ENCODE peak calls at places on chromosomes 6 and 20, in seven cellular contexts. G, F, W, H, L, B and X are unnamed samples.

GRCh38 chr6:73566954-73567591 is 46.2 kb upstream of the EEF1A1 start:
- DNase-seq in G (peak), L (peak), H (no peak), B (no peak), F (peak), W (peak), X (peak)

GRCh38 chr6:108565091-108565766 is 4.5 kb downstream of the FOXO3 start:
- DNase-seq in G (no peak), H (no peak), L (no peak), B (no peak), W (no peak), F (peak), X (peak)

GRCh38 chr20:48794360-48794759 is 33.4 kb downstream of the PREX1 start:
- DNase-seq in W (no peak), G (no peak), L (no peak), H (no peak), F (no peak), B (no peak), X (no peak)

GRCh38 chr20:52923123-52923543 is 49.0 kb upstream of the TSHZ2 start:
- DNase-seq in G (no peak), H (no peak), W (no peak), F (no peak), B (no peak), L (no peak), X (no peak)

GRCh38 chr6:41571066-41571780 is 25.0 kb downstream of the FOXP4 start:
- DNase-seq in H (no peak), B (no peak), W (no peak), F (no peak), G (peak), L (no peak), X (no peak)

GRCh38 chr20:3084283-3084985 is at the start of gene AVP:
- DNase-seq in L (no peak), W (no peak), F (no peak), H (no peak), G (no peak), B (no peak), X (no peak)

GRCh38 chr6:149935668-149936067 is 6.1 kb upstream of the ULBP2 start:
- DNase-seq in G (no peak), B (no peak), L (no peak), H (no peak), W (no peak), F (no peak), X (no peak)

GRCh38 chr6:92840246-92840930 is 579.0 kb downstream of the EPHA7 start:
- DNase-seq in G (no peak), H (no peak), L (no peak), B (no peak), W (no peak), F (no peak), X (no peak)

GRCh38 chr6:17845598-17845997 is 138.9 kb upstream of the NUP153 start:
- DNase-seq in W (no peak), F (no peak), G (no peak), L (no peak), H (no peak), B (no peak), X (no peak)

GRCh38 chr6:38638941-38639497 is 710 bp downstream of the BTBD9 start:
- DNase-seq in W (peak), F (peak), G (no peak), B (peak), L (peak), H (no peak), X (no peak)

GRCh38 chr6:11120273-11121005 is 8.9 kb upstream of the ERVFRD-1 start:
- DNase-seq in H (no peak), B (no peak), L (no peak), W (no peak), F (peak), G (no peak), X (peak)

GRCh38 chr6:83633609-83634008 is 75.3 kb downstream of the SNAP91 start:
- DNase-seq in W (no peak), G (no peak), L (no peak), B (no peak), F (no peak), H (no peak), X (no peak)

GRCh38 chr6:32906539-32906938 is 34.3 kb downstream of the HLA-DMB start:
- DNase-seq in F (no peak), L (no peak), B (no peak), H (no peak), W (no peak), G (no peak), X (no peak)

GRCh38 chr20:51500936-51501335 is 41.6 kb downstream of the NFATC2 start:
- DNase-seq in G (no peak), L (no peak), H (no peak), B (no peak), F (no peak), W (no peak), X (no peak)

GRCh38 chr6:169240591-169241390 is 12.9 kb downstream of the THBS2 start:
- DNase-seq in W (no peak), B (peak), F (no peak), H (peak), G (peak), L (no peak), X (no peak)

GRCh38 chr6:144722214-144722737 is 437.1 kb downstream of the UTRN start:
- DNase-seq in H (no peak), G (no peak), B (no peak), L (no peak), W (no peak), F (no peak), X (no peak)

DNA sequence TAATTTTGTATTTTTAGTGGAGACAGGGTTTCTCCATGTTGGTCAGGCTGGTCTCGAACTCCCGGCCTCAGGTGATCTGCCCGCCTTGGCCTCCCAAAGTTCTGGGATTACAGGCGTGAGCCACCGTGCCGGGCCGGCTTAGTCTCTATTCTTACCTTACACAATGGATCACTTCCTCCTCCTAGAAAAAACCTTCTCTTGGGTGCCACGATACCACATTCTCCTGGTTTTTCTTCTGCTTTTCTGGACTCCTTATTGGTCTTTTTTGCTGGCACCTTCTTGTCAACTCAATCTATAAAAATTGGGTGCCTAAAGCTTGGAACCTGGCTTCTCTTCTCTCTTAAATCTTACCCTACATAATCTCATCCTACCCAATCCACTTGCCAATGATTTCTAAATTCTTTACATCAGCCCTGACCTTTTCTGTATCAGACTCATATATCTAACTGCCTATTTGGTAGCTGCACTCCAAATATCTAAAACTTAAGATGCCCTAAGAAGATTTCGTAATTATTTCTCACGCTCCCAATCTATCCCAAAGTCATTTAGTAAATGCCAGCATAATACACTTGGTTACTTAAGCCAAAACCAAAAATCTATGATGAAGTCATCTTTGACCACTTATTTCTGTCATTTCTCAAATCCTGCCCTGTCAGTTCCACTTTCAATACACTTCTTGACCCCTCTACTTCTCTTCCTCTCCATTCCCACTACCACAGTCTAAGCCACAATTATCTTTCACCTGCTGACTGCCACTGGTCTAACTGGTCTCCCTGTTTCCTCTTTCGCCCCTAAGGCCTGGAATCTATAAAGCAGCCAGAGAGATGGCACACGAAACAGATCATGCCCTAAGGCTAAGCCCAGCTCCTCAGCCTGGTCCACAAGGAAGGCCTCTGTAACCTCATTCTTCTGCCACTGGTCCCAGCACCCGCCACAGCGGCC is 43.2 kb downstream of the ELMO2 start:
- DNase-seq in W (no peak), L (no peak), F (no peak), B (no peak), G (no peak), H (no peak), X (no peak)
- TF ChIP-seq POLR2A in W (no peak), L (no peak), F (no peak), B (no peak), G (peak), H (no peak), X (no peak)

GRCh38 chr6:119226089-119226488 is 123.5 kb downstream of the MAN1A1 start:
- DNase-seq in G (no peak), B (no peak), L (no peak), F (no peak), H (no peak), W (no peak), X (no peak)
- TF ChIP-seq POLR2A in G (no peak), B (no peak), L (no peak), F (no peak), H (no peak), W (no peak), X (no peak)

GRCh38 chr6:135182993-135183531 is 2.0 kb downstream of the MYB start:
- DNase-seq in F (no peak), G (no peak), W (peak), L (no peak), H (peak), B (no peak), X (no peak)
- TF ChIP-seq POLR2A in F (no peak), G (no peak), W (no peak), L (no peak), H (no peak), B (no peak), X (no peak)

GRCh38 chr20:47501483-47502270 is at the start of gene NCOA3:
- DNase-seq in G (peak), L (peak), B (peak), H (peak), W (peak), F (peak), X (peak)
- TF ChIP-seq POLR2A in G (peak), L (peak), B (peak), H (peak), W (peak), F (peak), X (peak)

GRCh38 chr20:9353180-9353915 is 161.0 kb upstream of the LAMP5 start:
- DNase-seq in F (no peak), G (no peak), B (no peak), L (no peak), H (no peak), W (no peak), X (no peak)
- TF ChIP-seq POLR2A in F (no peak), G (no peak), B (no peak), L (no peak), H (no peak), W (no peak), X (no peak)

DNA sequence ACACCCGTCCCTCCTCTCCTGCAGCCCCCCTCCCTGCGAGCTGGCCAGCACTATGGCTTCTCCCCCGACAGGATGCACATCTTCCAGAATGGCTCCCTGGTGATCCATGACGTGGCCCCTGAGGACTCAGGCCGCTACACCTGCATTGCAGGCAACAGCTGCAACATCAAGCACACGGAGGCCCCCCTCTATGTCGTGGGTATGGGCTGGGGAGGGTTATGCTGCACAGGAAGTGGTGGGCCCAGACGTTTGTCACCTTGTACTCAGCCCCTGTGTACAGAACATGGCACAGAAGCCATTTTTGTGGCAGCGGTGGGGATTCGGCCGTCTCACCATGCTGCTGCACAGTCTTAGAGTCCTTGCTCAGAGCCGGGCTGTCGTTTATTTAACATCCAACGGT is 29.0 kb upstream of the SRF start:
- DNase-seq in W (no peak), B (no peak), F (no peak), H (no peak), G (no peak), L (no peak), X (no peak)
- TF ChIP-seq POLR2A in W (no peak), B (no peak), F (no peak), H (no peak), G (no peak), L (no peak), X (no peak)

DNA sequence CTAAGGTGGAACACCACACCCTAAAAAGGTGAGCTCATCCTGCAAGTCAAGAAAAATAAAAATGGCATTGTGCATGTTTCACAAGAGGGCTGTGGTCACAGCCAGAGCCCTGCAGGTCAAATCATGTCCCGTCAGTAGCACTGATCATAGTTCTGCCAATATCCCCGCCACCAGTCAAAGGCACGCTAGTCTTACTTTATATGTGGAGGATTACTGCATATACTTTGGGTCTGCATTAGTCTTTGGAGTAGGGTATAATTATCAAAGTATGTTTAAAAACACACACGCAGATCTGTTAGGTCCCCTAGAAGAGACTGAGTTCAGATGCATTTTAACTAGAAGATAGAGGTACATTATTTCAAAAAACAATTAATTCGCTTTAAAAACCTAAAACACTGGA is 1.8 kb downstream of the PERP start:
- DNase-seq in G (no peak), F (no peak), L (peak), B (peak), H (peak), W (peak), X (no peak)
- TF ChIP-seq POLR2A in G (no peak), F (no peak), L (no peak), B (no peak), H (peak), W (peak), X (no peak)

GRCh38 chr20:58077282-58077681 is 151.2 kb downstream of the ANKRD60 start:
- DNase-seq in L (no peak), H (no peak), G (no peak), B (no peak), F (no peak), W (no peak), X (no peak)
- TF ChIP-seq POLR2A in L (no peak), H (no peak), G (no peak), B (no peak), F (no peak), W (no peak), X (no peak)

GRCh38 chr6:111589366-111589765 is 16.3 kb downstream of the TRAF3IP2 start:
- DNase-seq in L (peak), B (no peak), W (no peak), F (peak), G (peak), H (no peak), X (peak)
- TF ChIP-seq POLR2A in L (no peak), B (no peak), W (no peak), F (no peak), G (no peak), H (no peak), X (no peak)